ENCODE peak calls at places on chromosomes 11 and 22, in nine cellular contexts. I is pancreas, V is nephron progenitor cell, Q is IMR-90, T is choroid plexus epithelial cell, O is ovary, A is stomach, E is RWPE1, R is lung. K is an unnamed sample.

GRCh38 chr11:95229199-95230053 is 1.6 kb downstream of the SESN3 start:
- DNase-seq in I (no peak), V (no peak), Q (peak), T (peak), O (no peak), A (no peak), E (no peak), R (no peak), K (peak)

GRCh38 chr11:62137276-62137861 is 13.6 kb downstream of the INCENP start:
- DNase-seq in I (no peak), V (no peak), Q (no peak), T (peak), O (no peak), A (no peak), E (no peak), R (no peak), K (no peak)

GRCh38 chr11:36333897-36334296 is 37.8 kb downstream of the PRR5L start:
- DNase-seq in I (no peak), V (no peak), Q (peak), T (peak), O (no peak), A (no peak), E (no peak), R (no peak), K (no peak)

GRCh38 chr11:81496566-81496965 is 1237.1 kb downstream of the FAM181B start:
- DNase-seq in I (no peak), V (no peak), Q (no peak), T (no peak), O (no peak), A (no peak), E (no peak), R (no peak), K (no peak)

GRCh38 chr22:41152902-41153301 is 52.2 kb upstream of the L3MBTL2 start:
- DNase-seq in I (no peak), V (no peak), Q (no peak), T (no peak), O (no peak), A (no peak), E (no peak), R (no peak), K (no peak)

GRCh38 chr11:26025680-26026079 is 306.2 kb upstream of the ANO3 start:
- DNase-seq in I (no peak), V (no peak), Q (peak), T (peak), O (no peak), A (no peak), E (peak), R (no peak), K (no peak)

GRCh38 chr22:22110548-22111266 is 128.1 kb upstream of the TOP3B start:
- DNase-seq in I (peak), V (peak), Q (peak), T (peak), O (no peak), A (no peak), E (peak), R (no peak), K (peak)

GRCh38 chr11:119874660-119875238 is 145.7 kb upstream of the NECTIN1 start:
- DNase-seq in I (no peak), V (no peak), Q (no peak), T (no peak), O (no peak), A (no peak), E (no peak), R (no peak), K (no peak)

GRCh38 chr11:47270331-47271271 is 668 bp downstream of the MADD start:
- DNase-seq in I (peak), V (no peak), Q (peak), T (peak), O (no peak), A (no peak), E (peak), R (no peak), K (peak)

GRCh38 chr11:3188496-3189192 is 23.5 kb upstream of the OSBPL5 start:
- DNase-seq in I (no peak), V (no peak), Q (no peak), T (no peak), O (no peak), A (no peak), E (no peak), R (no peak), K (no peak)

GRCh38 chr11:32154275-32154674 is 63.4 kb downstream of the RCN1 start:
- DNase-seq in I (no peak), V (no peak), Q (peak), T (peak), O (no peak), A (no peak), E (no peak), R (no peak), K (peak)

GRCh38 chr11:68142028-68142412 is 20.8 kb upstream of the CHKA start:
- DNase-seq in I (peak), V (no peak), Q (no peak), T (no peak), O (no peak), A (peak), E (no peak), R (peak), K (no peak)

GRCh38 chr11:17273668-17274321 is 2.7 kb upstream of the NUCB2 start:
- DNase-seq in I (no peak), V (peak), Q (no peak), T (no peak), O (no peak), A (no peak), E (no peak), R (no peak), K (no peak)

GRCh38 chr11:77047007-77047927 is 13.1 kb downstream of the B3GNT6 start:
- DNase-seq in I (no peak), V (peak), Q (peak), T (peak), O (peak), A (peak), E (peak), R (peak), K (peak)

GRCh38 chr11:58796333-58797049 is 48.0 kb downstream of the GLYATL2 start:
- DNase-seq in I (peak), V (no peak), Q (no peak), T (no peak), O (no peak), A (peak), E (no peak), R (no peak), K (no peak)

GRCh38 chr11:19864141-19865120 is 151.8 kb downstream of the NAV2 start:
- DNase-seq in I (no peak), V (no peak), Q (no peak), T (peak), O (no peak), A (no peak), E (no peak), R (no peak), K (no peak)

GRCh38 chr11:14643697-14644395 is at the start of gene PDE3B:
- DNase-seq in I (peak), V (peak), Q (peak), T (peak), O (peak), A (peak), E (peak), R (peak), K (peak)

GRCh38 chr11:32340181-32340580 is 95.2 kb downstream of the WT1 start:
- DNase-seq in I (no peak), V (no peak), Q (no peak), T (no peak), O (no peak), A (no peak), E (no peak), R (no peak), K (no peak)

GRCh38 chr22:37675930-37676571 is 615 bp downstream of the LGALS1 start:
- DNase-seq in I (peak), V (no peak), Q (no peak), T (peak), O (peak), A (no peak), E (no peak), R (no peak), K (no peak)

GRCh38 chr22:18031670-18032454 is 7.5 kb upstream of the MICAL3 start:
- DNase-seq in I (peak), V (no peak), Q (peak), T (peak), O (no peak), A (no peak), E (peak), R (no peak), K (no peak)

GRCh38 chr11:61963282-61964057 is 4.0 kb downstream of the FTH1 start:
- DNase-seq in I (no peak), V (no peak), Q (peak), T (peak), O (no peak), A (no peak), E (no peak), R (no peak), K (no peak)

GRCh38 chr22:24816841-24817240 is 10.8 kb downstream of the SGSM1 start:
- DNase-seq in I (no peak), V (no peak), Q (no peak), T (no peak), O (no peak), A (no peak), E (no peak), R (no peak), K (no peak)

GRCh38 chr22:24819941-24820461 is 14.0 kb downstream of the SGSM1 start:
- DNase-seq in I (peak), V (no peak), Q (no peak), T (no peak), O (peak), A (peak), E (no peak), R (peak), K (no peak)

GRCh38 chr22:24822471-24822870 is 16.5 kb downstream of the SGSM1 start:
- DNase-seq in I (no peak), V (no peak), Q (no peak), T (no peak), O (no peak), A (peak), E (no peak), R (no peak), K (no peak)

GRCh38 chr22:24823787-24824186 is 17.8 kb downstream of the SGSM1 start:
- DNase-seq in I (no peak), V (no peak), Q (no peak), T (no peak), O (no peak), A (no peak), E (no peak), R (no peak), K (no peak)

DNA sequence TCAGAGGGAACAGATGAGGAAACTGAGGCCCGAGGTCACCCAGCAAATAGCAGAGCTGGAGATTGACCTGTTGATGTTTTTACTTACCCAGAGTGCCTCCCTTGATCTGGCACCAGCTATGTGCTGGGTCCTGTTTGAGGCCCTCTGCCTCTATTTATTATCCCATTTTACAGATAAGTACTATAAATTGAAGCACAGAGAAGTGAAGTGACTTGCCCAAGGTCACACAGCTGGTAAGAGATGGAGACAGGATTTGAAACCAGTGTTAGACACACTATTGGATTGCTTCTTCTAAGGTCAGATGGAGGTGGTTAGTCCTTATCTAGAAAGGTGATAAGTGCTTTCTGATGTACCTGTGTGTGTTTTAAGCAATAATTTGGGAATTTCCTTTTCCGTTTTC is 13.5 kb downstream of the SGSM1 start:
- DNase-seq in I (no peak), V (no peak), Q (no peak), T (no peak), O (no peak), A (no peak), E (no peak), R (no peak), K (no peak)
- TF ChIP-seq CTCF in I (no peak), V (no peak), Q (no peak), T (no peak), O (no peak), A (no peak), E (no peak), R (no peak), K (no peak)

GRCh38 chr11:60169264-60169915 is 13.5 kb downstream of the MS4A6A start:
- DNase-seq in I (peak), V (peak), Q (no peak), T (peak), O (peak), A (peak), E (peak), R (no peak), K (peak)
- TF ChIP-seq CTCF in I (no peak), V (no peak), Q (peak), T (peak), O (no peak), A (no peak), E (peak), R (no peak), K (no peak)

DNA sequence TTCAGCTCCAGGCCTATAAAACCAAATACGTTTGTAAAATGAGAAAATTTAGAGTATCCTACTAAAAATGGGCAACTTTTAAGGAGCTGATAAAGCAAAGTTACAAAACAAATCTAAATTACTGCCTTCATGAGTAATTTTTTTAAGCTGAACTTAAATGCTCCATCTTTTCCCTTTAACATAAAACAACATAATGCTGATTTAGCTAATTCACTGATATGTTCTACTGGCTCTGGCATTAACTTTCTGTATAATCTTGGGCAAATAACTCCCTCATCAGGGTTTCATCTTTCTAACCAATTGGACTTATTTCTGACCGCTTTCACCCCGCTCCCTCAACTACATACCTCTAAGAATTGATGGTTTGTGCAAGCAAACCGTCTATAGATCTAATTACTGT is 367 bp downstream of the OR10A3 start:
- DNase-seq in I (no peak), V (no peak), Q (no peak), T (no peak), O (no peak), A (no peak), E (no peak), R (no peak), K (no peak)
- TF ChIP-seq CTCF in I (no peak), V (no peak), Q (no peak), T (no peak), O (no peak), A (no peak), E (no peak), R (no peak), K (no peak)

GRCh38 chr11:34028407-34028804 is 23.1 kb upstream of the CAPRIN1 start:
- DNase-seq in I (peak), V (no peak), Q (peak), T (no peak), O (no peak), A (peak), E (no peak), R (no peak), K (no peak)
- TF ChIP-seq CTCF in I (no peak), V (no peak), Q (no peak), T (no peak), O (no peak), A (no peak), E (no peak), R (no peak), K (no peak)

DNA sequence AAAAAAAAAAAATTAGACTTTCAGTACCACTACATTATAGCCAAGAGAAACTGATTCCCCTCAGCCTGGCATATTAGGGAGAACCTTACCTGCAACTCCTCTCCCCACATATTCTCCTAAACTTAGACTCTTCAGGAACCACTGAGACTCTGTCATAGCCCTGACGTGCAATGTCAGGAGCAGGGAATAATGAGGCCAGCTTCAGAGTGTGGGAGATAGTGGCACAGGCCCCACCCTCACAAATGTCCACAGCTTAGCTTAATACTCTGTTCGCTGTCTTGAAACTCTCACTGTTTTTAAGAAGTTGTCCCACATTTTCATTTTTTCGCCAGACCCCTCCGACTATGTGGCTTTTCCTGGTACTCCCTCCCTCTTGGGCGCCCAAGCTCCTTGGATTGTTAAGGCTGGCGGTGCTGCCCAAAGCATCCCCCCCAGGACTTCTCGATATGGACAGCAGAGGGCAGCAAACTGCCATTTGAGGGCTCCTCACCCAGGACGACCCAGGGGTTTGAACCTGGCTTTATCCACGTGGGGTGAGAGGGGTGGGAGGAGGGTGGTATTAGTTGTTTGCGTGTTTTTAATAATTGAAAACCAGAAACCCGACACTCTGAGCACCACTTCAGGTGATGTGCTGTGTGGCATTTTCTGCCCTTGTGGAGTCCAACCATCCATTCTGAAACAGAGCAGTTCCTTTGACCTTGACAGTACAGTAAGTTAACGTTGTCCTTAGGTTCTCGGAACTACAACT is 45.2 kb upstream of the RASSF10 start:
- DNase-seq in I (peak), V (peak), Q (peak), T (peak), O (peak), A (peak), E (peak), R (peak), K (peak)
- TF ChIP-seq CTCF in I (peak), V (peak), Q (peak), T (peak), O (peak), A (no peak), E (peak), R (peak), K (peak)

GRCh38 chr11:92136792-92137191 is 87.8 kb upstream of the FAT3 start:
- DNase-seq in I (no peak), V (no peak), Q (no peak), T (no peak), O (no peak), A (no peak), E (no peak), R (no peak), K (peak)
- TF ChIP-seq CTCF in I (no peak), V (no peak), Q (no peak), T (no peak), O (no peak), A (no peak), E (no peak), R (no peak), K (peak)

DNA sequence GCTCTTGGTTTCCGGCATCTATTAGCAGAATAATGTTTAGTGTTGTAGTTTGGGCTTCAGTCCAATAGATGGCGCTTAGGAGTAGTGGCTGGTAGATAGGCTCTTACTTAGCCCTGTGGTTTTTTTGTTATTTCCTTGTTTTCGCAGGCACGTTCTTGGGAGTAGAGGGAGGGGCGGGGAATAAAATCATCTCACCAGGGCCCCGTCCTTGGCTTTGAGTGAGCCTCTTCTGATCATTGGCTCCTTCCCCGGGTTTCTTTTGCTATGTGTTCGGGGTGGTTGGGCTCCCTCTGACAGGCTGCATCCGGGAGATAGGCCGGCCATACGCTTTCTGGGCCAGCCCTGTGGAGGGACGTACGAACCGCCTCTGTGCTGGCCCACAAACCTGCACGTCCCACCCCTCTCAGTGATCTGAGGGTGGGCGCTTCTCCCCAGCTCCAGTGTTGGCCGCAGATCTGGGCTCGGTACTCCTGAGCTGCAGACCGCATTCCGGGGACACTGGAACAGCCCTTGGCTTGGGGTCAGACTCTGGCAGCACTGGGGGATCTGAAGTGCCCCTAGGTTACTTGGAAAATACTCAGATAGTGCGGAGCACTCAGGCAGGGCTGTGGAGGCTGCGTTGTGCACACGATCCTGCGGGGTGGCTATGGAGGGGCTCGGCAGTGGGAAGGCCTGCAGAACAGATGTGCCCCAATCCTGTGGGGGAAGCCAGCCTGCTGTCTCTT is 217.0 kb downstream of the DYNC2H1 start:
- DNase-seq in I (no peak), V (peak), Q (peak), T (peak), O (no peak), A (no peak), E (peak), R (peak), K (peak)
- TF ChIP-seq CTCF in I (peak), V (peak), Q (peak), T (peak), O (no peak), A (no peak), E (peak), R (peak), K (peak)

DNA sequence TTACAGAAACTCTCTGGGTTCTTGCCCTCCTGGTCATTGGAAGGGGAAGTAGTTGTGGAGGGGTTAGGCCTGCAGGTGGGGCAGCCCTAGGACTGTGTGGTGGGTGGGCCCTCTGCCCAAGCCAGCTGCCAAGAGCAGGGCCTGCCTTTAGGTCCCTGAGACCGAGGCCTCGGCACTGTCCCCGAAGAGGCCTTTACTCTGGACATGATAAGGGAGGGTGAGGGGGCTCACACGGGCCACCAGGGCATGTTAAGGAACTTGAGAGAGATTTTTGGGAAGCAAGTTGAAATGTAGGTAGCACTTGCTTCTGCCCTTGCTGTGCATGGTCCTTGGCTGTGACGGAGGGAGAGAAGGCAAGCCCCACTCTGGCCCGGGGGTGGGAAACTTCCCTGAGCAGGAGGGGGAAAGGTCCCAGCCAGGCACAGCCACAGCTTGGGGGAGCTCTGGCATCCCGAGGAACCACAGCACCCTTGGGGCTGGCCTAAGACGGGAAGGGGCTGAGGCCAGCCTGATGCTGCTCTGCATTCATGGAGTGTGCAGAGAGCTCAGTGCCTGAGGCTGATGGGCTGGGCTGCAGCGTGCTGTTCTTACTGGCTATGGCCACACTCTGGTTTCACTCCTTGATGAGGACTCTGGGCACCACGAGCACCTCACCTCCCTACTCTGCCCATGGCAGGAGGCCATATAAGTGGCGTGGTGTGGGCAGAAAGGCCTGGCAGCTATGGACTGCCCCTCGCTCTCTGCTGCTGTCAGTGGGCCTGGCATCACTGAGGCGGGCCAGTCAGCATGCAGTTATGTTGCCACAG is 7.8 kb upstream of the RANBP1 start:
- DNase-seq in I (peak), V (no peak), Q (no peak), T (no peak), O (peak), A (no peak), E (no peak), R (no peak), K (no peak)
- TF ChIP-seq CTCF in I (no peak), V (no peak), Q (no peak), T (no peak), O (no peak), A (no peak), E (no peak), R (no peak), K (no peak)

GRCh38 chr11:67083786-67084366 is 27.2 kb downstream of the RHOD start:
- DNase-seq in I (no peak), V (no peak), Q (no peak), T (no peak), O (no peak), A (no peak), E (no peak), R (no peak), K (no peak)
- TF ChIP-seq CTCF in I (no peak), V (no peak), Q (no peak), T (no peak), O (no peak), A (no peak), E (no peak), R (no peak), K (no peak)

GRCh38 chr11:520428-521178 is 13.6 kb upstream of the RNH1 start:
- DNase-seq in I (no peak), V (no peak), Q (no peak), T (no peak), O (no peak), A (no peak), E (no peak), R (no peak), K (no peak)
- TF ChIP-seq CTCF in I (no peak), V (no peak), Q (no peak), T (peak), O (no peak), A (no peak), E (no peak), R (no peak), K (no peak)